ENCODE peak calls at places on chromosomes 1 and 21, in eight cellular contexts. L is left ventricle myocardium inferior; P is heart left ventricle; Q is Peyer's patch; R is CD4-positive, alpha-beta T cell; T is astrocyte; H is A549; Z is aorta. S is an unnamed sample.

GRCh38 chr1:85148524-85149250 is 52.1 kb downstream of the SYDE2 start:
- DNase-seq in L (no peak), P (peak), Q (no peak), R (no peak), T (peak), H (no peak), Z (no peak), S (no peak)

GRCh38 chr1:161209790-161210409 is 5.2 kb upstream of the FCER1G start:
- DNase-seq in L (peak), P (peak), Q (peak), R (peak), T (peak), H (peak), Z (peak), S (no peak)

GRCh38 chr1:221159608-221160007 is 280.4 kb downstream of the HLX start:
- DNase-seq in L (no peak), P (no peak), Q (no peak), R (no peak), T (no peak), H (no peak), Z (no peak), S (no peak)

GRCh38 chr21:41010981-41011380 is 157.0 kb upstream of the BACE2 start:
- DNase-seq in L (no peak), P (no peak), Q (no peak), R (no peak), T (no peak), H (no peak), Z (no peak), S (no peak)

GRCh38 chr1:183159960-183160359 is 26.1 kb upstream of the LAMC2 start:
- DNase-seq in L (no peak), P (no peak), Q (peak), R (no peak), T (peak), H (peak), Z (no peak), S (peak)

GRCh38 chr1:20997602-20998235 is 179.0 kb downstream of the EIF4G3 start:
- DNase-seq in L (no peak), P (no peak), Q (no peak), R (no peak), T (no peak), H (no peak), Z (no peak), S (no peak)

GRCh38 chr21:35831230-35831629 is 229.1 kb downstream of the SETD4 start:
- DNase-seq in L (no peak), P (no peak), Q (no peak), R (no peak), T (no peak), H (no peak), Z (no peak), S (no peak)

GRCh38 chr21:14210738-14211137 is at the start of gene LIPI:
- DNase-seq in L (no peak), P (no peak), Q (no peak), R (no peak), T (no peak), H (no peak), Z (no peak), S (no peak)

GRCh38 chr1:208513799-208514198 is 269.6 kb upstream of the PLXNA2 start:
- DNase-seq in L (no peak), P (no peak), Q (no peak), R (no peak), T (peak), H (no peak), Z (no peak), S (no peak)

GRCh38 chr1:112711041-112711440 is 4.1 kb downstream of the PPM1J start:
- DNase-seq in L (no peak), P (no peak), Q (no peak), R (no peak), T (no peak), H (no peak), Z (no peak), S (no peak)

GRCh38 chr1:114113801-114114750 is 39.6 kb downstream of the SYT6 start:
- DNase-seq in L (no peak), P (peak), Q (no peak), R (no peak), T (peak), H (peak), Z (no peak), S (no peak)

GRCh38 chr1:160151303-160151702 is at the start of gene ATP1A4:
- DNase-seq in L (no peak), P (no peak), Q (no peak), R (no peak), T (no peak), H (no peak), Z (no peak), S (no peak)

GRCh38 chr1:160146107-160146506 is 5.3 kb upstream of the ATP1A4 start:
- DNase-seq in L (no peak), P (no peak), Q (no peak), R (no peak), T (no peak), H (no peak), Z (peak), S (no peak)

GRCh38 chr1:160149706-160150105 is 1.7 kb upstream of the ATP1A4 start:
- DNase-seq in L (no peak), P (no peak), Q (no peak), R (no peak), T (no peak), H (no peak), Z (no peak), S (no peak)

GRCh38 chr1:160149235-160149634 is 2.2 kb upstream of the ATP1A4 start:
- DNase-seq in L (no peak), P (no peak), Q (no peak), R (no peak), T (no peak), H (no peak), Z (no peak), S (no peak)

DNA sequence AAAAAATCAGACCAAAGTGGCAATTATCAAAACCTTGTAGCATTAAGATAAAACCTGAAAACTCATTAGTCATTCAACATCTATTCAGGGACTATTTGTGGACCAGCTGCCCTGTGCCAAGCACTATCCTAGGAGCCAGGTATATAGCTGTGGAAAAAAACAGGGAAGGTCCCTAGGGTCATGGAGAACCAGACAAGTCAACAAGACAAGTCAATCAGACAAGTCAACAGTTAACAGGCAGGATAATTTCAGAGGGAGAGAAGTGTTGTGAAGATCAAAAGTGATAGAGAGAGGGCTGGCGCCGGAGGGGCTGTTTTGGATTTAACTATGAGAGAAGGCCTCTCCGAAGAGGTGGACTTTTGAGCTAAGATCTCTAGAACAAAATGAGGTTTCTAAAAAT is 3.3 kb upstream of the ATP1A4 start:
- DNase-seq in L (no peak), P (no peak), Q (no peak), R (no peak), T (no peak), H (no peak), Z (peak), S (no peak)
- H3K27ac ChIP-seq in L (no peak), P (no peak), Q (no peak), R (no peak), T (no peak), H (no peak), Z (peak), S (no peak)

DNA sequence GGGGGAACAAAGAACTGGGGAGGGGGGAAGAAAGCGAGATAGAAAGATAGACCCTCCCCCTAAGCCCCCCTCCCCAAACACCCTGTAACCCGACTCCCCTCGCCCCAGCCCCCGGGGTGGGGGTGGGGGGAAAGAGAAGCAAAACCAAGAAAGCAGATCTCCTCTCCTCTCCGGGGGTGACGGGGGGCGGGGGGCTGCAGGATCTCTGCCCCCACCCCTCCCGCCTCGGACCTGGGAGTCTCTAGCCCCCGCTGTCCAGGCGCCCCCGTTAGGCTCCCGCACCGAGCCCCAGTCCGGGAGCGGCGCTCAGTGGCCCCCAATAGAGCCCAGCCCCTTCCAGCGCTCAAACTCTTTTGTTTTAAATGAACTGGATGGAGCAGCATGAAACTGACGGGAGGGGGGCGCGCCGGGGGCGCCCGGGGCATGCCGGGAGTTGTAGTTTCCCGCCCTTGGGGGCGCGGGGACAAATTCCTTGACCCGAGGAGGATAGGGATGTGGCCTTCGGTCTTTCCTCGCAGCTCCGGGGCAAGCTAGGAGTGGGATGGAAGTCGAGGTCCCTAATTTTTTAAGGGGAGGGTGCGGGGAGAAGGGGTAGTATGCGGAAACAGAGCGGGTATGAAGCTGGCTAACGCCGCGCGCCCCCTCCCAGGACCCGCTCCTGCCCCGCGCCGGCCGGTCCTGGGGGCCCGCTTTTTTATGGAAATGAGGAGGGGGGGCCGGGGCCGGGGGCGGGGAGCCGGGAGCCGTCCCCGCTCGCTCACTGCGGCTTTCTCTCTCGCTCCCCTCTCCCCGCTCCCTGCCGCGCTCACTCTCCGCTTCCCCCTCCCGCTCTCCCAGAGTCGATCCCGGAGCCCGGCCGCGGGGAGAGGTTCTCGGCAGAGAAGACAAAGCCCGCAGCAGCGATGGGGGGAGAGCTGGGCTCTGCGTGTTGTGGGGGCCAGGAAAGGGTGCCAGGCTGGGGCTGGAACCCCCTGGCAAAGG is at the start of gene MEX3A:
- DNase-seq in L (peak), P (peak), Q (peak), R (peak), T (peak), H (peak), Z (peak), S (no peak)
- H3K27ac ChIP-seq in L (peak), P (no peak), Q (peak), R (no peak), T (peak), H (peak), Z (no peak), S (no peak)

DNA sequence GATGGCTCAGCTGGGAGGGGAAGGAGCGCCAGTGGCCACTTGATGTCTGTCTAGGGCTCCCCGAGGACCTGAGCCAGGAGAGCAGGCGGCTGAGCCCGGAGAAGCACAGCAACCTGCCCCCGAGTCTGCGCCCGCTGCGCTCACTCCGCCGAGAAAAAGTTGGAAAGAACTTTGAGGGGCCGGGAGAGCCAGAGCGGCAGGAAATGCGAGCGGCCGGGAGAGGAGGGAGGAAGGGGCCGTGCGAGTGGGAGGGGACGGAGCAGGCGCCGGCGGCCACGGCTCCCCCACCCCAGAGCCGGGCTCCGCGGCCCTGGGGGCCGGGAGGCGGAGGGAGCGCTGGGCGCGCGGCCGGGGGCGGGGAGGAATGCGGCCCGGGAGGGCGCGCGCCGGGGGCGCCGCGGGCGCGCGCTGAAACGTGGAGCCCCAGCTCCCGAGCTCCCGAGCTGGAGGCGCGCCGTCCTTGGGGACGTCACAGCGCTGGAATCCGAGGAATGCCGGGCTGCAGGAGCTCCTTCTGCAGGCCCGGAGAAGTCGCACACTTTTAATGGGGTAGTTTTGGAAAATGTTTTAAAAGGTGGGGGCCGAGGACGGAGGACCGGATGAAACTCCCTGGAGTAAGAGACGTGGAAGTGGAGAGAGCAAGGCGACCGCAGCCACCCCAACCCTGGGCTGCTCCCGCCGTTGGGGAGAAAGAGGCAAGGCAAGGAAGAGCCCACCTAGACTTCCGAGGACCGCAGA is at the start of gene PTPN14:
- DNase-seq in L (peak), P (peak), Q (peak), R (no peak), T (peak), H (peak), Z (peak), S (peak)
- H3K27ac ChIP-seq in L (peak), P (peak), Q (peak), R (no peak), T (peak), H (peak), Z (peak), S (peak)

DNA sequence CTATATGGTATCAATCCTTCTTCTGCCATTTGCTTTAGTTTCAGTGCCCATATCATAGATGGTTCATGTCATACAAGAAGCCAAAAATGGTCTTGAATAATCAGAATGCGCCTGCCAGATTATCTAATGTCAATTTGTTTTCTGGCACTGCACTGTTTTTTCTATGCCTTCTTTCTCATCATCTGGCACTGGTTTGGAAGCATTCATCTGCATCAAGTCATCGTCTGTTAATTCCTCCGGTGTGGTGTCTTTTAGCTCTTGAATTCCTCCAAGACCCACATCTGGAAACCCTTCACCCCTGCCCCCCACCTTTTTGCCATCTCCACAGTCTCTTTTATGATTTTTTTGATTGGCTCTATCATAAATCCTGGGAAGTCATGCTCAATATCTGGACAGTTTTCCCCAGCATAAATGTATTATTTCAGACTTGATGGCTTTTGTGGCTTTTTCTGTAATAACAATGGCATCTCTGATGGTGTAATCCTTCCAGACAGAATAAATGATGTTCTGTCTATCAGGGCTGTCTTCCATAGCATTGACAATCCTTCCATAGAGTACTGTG is 10.5 kb upstream of the KCNK1 start:
- DNase-seq in L (no peak), P (no peak), Q (no peak), R (no peak), T (no peak), H (no peak), Z (no peak), S (no peak)
- H3K27ac ChIP-seq in L (no peak), P (no peak), Q (no peak), R (no peak), T (no peak), H (no peak), Z (no peak), S (no peak)

DNA sequence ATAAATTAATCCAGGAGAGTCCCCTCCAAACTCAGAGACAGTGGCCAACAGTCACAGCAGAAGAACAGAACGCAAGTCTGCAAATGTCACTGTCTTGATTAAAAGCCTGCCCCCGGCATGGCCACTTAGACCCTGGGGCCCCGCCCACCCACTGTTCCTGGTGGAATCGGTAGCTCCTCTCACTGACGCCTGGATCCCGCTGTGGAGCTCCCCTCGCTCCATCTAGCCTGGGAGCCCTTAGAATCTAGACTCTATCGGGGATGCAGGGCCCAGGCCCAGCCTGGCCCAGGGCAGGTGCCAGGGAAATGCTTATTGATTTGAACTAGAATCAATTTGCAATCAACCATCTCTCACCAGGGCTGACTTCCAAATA is 21.4 kb upstream of the PLEKHG5 start:
- DNase-seq in L (no peak), P (no peak), Q (no peak), R (no peak), T (no peak), H (no peak), Z (no peak), S (no peak)
- H3K27ac ChIP-seq in L (peak), P (no peak), Q (no peak), R (no peak), T (no peak), H (no peak), Z (no peak), S (no peak)

GRCh38 chr1:93633313-93633712 is 48.3 kb downstream of the BCAR3 start:
- DNase-seq in L (no peak), P (no peak), Q (no peak), R (no peak), T (no peak), H (no peak), Z (no peak), S (no peak)

GRCh38 chr1:93636712-93637111 is 44.9 kb downstream of the BCAR3 start:
- DNase-seq in L (no peak), P (no peak), Q (no peak), R (no peak), T (no peak), H (no peak), Z (no peak), S (no peak)

GRCh38 chr1:93638307-93638847 is 43.3 kb downstream of the BCAR3 start:
- DNase-seq in L (no peak), P (no peak), Q (no peak), R (no peak), T (peak), H (no peak), Z (no peak), S (no peak)

GRCh38 chr1:93638981-93639380 is 42.7 kb downstream of the BCAR3 start:
- DNase-seq in L (no peak), P (no peak), Q (no peak), R (no peak), T (no peak), H (no peak), Z (no peak), S (no peak)

GRCh38 chr1:93635614-93636543 is 45.8 kb downstream of the BCAR3 start:
- DNase-seq in L (no peak), P (no peak), Q (no peak), R (no peak), T (no peak), H (no peak), Z (no peak), S (no peak)
- H3K27ac ChIP-seq in L (peak), P (no peak), Q (no peak), R (no peak), T (peak), H (no peak), Z (no peak), S (no peak)